ENCODE peak calls at places on chromosomes 2 and 18, in six cellular contexts. V, Q, O, R, N and S are unnamed samples.

GRCh38 chr2:13745324-13745723 is 887.2 kb upstream of the LRATD1 start:
- DNase-seq in Q (no peak), N (no peak), O (no peak), V (peak; percentile 77), R (no peak), S (no peak)

GRCh38 chr18:54604211-54604610 is 13.2 kb downstream of the DYNAP start:
- DNase-seq in N (no peak), V (no peak), O (no peak), Q (no peak), R (no peak), S (peak; percentile 72)

GRCh38 chr2:128641421-128642095 is 322.9 kb upstream of the HS6ST1 start:
- DNase-seq in V (peak; percentile 21), O (no peak), Q (no peak), N (no peak), R (no peak), S (no peak)

GRCh38 chr2:218780026-218780425 is 1.9 kb upstream of the CYP27A1 start:
- DNase-seq in O (no peak), Q (no peak), R (no peak), N (no peak), V (no peak), S (no peak)

GRCh38 chr18:7789853-7790552 is 222.9 kb downstream of the PTPRM start:
- DNase-seq in V (peak; percentile 65), N (peak; percentile 29), O (peak; percentile 58), Q (peak; percentile 55), R (peak; percentile 60), S (peak; percentile 68)

GRCh38 chr2:237932731-237933131 is 34.1 kb upstream of the UBE2F start:
- DNase-seq in O (no peak), V (no peak), N (no peak), Q (peak; percentile 90), R (no peak), S (no peak)

GRCh38 chr2:3162442-3163077 is 215.1 kb downstream of the EIPR1 start:
- DNase-seq in V (no peak), N (no peak), R (no peak), Q (no peak), O (no peak), S (no peak)

GRCh38 chr2:47193607-47194006 is 38.5 kb upstream of the STPG4 start:
- DNase-seq in Q (no peak), N (no peak), V (no peak), O (no peak), R (peak; percentile 59), S (no peak)

GRCh38 chr2:169175112-169175511 is 105.7 kb downstream of the DHRS9 start:
- DNase-seq in O (no peak), N (no peak), Q (no peak), V (no peak), R (no peak), S (no peak)

GRCh38 chr2:62176771-62177170 is 19.1 kb upstream of the B3GNT2 start:
- DNase-seq in O (no peak), N (no peak), Q (no peak), V (no peak), R (no peak), S (no peak)

GRCh38 chr2:124024491-124025348 is at the start of gene CNTNAP5:
- DNase-seq in O (peak; percentile 87), Q (no peak), R (peak; percentile 26), V (peak; percentile 84), N (no peak), S (peak; percentile 18)

GRCh38 chr2:34244195-34244594 is 645.1 kb upstream of the FAM98A start:
- DNase-seq in R (no peak), O (no peak), Q (no peak), N (no peak), V (no peak), S (no peak)

GRCh38 chr2:34242741-34243123 is 643.6 kb upstream of the FAM98A start:
- DNase-seq in V (no peak), N (no peak), R (no peak), Q (no peak), O (no peak), S (no peak)

DNA sequence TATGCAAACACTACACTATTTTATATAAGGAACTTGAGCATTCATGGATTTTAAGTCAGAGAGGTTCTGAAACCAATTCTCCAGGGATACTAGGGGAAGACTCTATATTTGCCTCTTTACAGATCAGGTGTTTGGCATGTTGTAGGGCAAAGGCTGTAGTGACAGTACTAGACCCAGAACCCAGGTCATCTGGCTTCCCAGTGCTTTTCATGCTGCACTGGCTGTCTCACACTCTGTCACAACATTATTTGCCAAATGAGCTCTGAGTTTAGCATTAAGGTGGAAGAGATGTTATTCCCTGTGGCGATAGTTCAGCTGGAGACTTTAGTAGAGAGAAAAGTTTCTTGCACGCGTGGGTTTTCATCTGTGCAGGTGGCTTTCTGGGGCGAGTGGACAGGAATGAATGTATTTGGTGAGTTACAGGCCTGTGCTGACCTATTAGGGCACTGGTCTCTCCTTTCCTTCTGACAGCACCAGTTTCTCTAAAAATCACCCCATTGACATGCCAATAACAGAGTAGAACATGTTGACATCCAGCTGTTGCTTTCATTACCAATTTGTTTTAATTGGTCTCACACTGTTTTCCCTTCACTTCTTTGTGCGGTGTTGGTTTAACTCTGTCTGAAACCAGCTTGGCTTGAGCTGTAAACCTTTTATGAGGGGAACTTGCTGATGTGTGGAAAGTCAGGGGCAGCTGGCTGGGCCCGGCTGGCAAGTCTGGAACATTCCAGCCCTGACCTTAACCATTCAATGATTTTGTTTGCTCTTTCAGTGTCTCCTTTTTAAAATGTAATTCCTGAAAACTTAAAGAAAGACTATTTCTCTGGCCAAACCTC is 643.0 kb upstream of the FAM98A start:
- DNase-seq in V (no peak), R (no peak), N (no peak), Q (no peak), O (peak; percentile 8), S (no peak)
- H2BK5ac ChIP-seq in V (no peak overlapping the region), R (peak overlapping the region; percentile 82), N (no peak overlapping the region), Q (no peak overlapping the region), O (no peak overlapping the region), S (no peak overlapping the region)

DNA sequence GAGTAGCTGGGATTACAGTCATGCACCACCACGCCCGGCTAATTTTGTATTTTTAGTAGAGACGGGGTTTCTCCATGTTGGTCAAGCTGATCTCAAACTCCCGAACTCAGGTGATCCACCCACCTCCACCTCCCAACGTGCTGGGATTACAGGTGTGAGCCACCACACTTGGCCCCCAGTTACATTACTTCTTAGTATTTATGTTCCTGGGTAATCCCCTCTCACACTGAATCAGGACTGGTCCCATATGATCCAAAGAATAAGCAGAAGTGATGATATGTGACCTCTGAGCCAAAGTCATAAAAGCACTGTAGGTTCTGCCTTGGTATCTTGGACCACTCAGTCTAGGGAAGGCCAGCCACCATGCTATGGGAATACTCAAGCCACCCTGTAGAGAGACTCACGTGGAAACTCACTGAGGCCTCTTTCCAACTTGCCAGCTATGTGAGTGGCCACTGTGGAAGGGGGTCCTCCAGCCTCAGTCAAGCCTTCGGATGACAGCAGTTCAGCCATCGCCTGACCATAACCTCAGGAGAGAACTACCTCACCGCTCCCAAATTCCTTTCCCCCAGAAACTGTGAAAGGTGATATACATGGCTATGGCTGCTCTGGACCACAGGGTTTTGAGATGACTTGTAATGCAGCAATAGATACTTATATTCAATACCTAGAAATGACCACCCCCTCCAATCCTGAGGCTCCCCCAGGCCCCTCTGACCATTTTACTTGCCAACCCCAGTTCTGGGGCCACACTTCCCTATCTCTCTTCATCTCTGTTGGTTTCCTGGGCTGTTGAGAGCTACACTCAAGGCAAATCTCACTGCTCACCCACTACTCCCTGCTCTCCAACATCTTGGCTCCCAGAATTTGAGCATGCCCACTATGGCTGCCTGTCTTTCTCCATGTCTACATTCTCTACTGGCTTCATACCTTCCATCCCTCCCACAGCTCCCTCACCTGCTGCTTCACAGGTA is 80.5 kb downstream of the DDX1 start:
- DNase-seq in Q (no peak), O (no peak), N (no peak), V (no peak), R (no peak), S (no peak)
- H4K91ac ChIP-seq in Q (no peak overlapping the region), O (no peak overlapping the region), N (no peak overlapping the region), V (no peak overlapping the region), R (no peak overlapping the region), S (peak overlapping the region; percentile 20)

GRCh38 chr2:10303634-10304378 is 1.1 kb downstream of the HPCAL1 start:
- DNase-seq in V (no peak), R (peak; percentile 50), Q (peak; percentile 56), N (no peak), O (peak; percentile 39), S (peak; percentile 46)
- H3K9ac ChIP-seq in V (no peak overlapping the region), R (peak overlapping the region; percentile 83), Q (peak overlapping the region; percentile 42), N (no peak overlapping the region), O (peak overlapping the region; percentile 96), S (peak overlapping the region; percentile 12)

DNA sequence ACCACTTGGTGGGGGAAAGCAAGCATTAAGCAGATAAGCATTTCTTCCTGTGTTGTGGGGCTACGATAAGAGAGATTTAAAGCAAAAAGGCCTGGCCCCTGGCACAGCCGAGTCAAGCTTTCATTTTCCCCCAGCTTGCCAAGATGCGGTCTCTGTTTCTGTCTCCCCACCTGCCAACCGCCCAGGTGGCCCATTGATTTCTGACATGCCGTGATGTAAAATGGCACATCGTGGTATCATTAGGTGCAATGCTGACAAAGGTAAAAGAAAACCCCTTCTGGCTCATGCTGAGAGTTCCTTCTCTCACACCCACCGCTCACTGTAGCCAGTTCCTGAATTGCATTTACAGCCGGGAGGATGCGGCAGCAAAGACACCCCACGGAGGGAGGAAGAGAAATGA is 62.8 kb downstream of the BOD1L2 start:
- DNase-seq in Q (no peak), N (no peak), O (no peak), R (no peak), V (no peak), S (no peak)
- H2BK5ac ChIP-seq in Q (no peak overlapping the region), N (peak overlapping the region; percentile 60), O (no peak overlapping the region), R (no peak overlapping the region), V (no peak overlapping the region), S (peak overlapping the region; percentile 67)

GRCh38 chr2:159070235-159070634 is 101.8 kb downstream of the TANC1 start:
- DNase-seq in Q (no peak), N (no peak), O (no peak), R (no peak), V (no peak), S (no peak)

GRCh38 chr2:159073256-159073655 is 104.8 kb downstream of the TANC1 start:
- DNase-seq in O (no peak), V (no peak), Q (peak; percentile 74), N (no peak), R (peak; percentile 41), S (no peak)

GRCh38 chr2:159069229-159069628 is 100.8 kb downstream of the TANC1 start:
- DNase-seq in R (no peak), N (no peak), Q (no peak), V (no peak), O (no peak), S (no peak)

GRCh38 chr2:159072795-159073194 is 104.4 kb downstream of the TANC1 start:
- DNase-seq in O (no peak), Q (peak; percentile 73), R (peak; percentile 75), N (no peak), V (no peak), S (no peak)

GRCh38 chr2:159071190-159071915 is 102.9 kb downstream of the TANC1 start:
- DNase-seq in Q (peak; percentile 59), R (no peak), V (no peak), N (no peak), O (no peak), S (no peak)
- H4K91ac ChIP-seq in Q (peak overlapping the region; percentile 76), R (no peak overlapping the region), V (no peak overlapping the region), N (no peak overlapping the region), O (no peak overlapping the region), S (no peak overlapping the region)